ENCODE peak calls at places on chromosome 19, in five cellular contexts. One of them, this sample, is unnamed.

GRCh38 chr19:374183-374885 is 29.7 kb upstream of the MIER2 start:
- DNase-seq in activated CD4-positive, alpha-beta T cell treated with anti-CD3 and anti-CD28 coated beads, Interleukin-2, amount 50 U/mL, for 1 hour: no peak
- DNase-seq in stimulated activated CD8-positive, alpha-beta memory T cell treated with anti-CD3 and anti-CD28 coated beads, Interleukin-7, amount 100 ng/mL, for 48 hours: no peak
- DNase-seq in NCI-H510A treated with DMSO at 0.1 percent for 48 hours: peak; percentile 48
- DNase-seq in KBM-7: no peak
- DNase-seq in this sample: no peak

GRCh38 chr19:37920591-37921450 is 13.8 kb downstream of the SIPA1L3 start:
- DNase-seq in KBM-7: no peak
- DNase-seq in NCI-H510A treated with DMSO at 0.1 percent for 48 hours: peak; percentile 24
- DNase-seq in stimulated activated CD8-positive, alpha-beta memory T cell treated with anti-CD3 and anti-CD28 coated beads, Interleukin-7, amount 100 ng/mL, for 48 hours: no peak
- DNase-seq in activated CD4-positive, alpha-beta T cell treated with anti-CD3 and anti-CD28 coated beads, Interleukin-2, amount 50 U/mL, for 1 hour: no peak
- DNase-seq in this sample: no peak

GRCh38 chr19:8373867-8374813 is 10.2 kb downstream of the ANGPTL4 start:
- DNase-seq in stimulated activated CD8-positive, alpha-beta memory T cell treated with anti-CD3 and anti-CD28 coated beads, Interleukin-7, amount 100 ng/mL, for 48 hours: no peak
- DNase-seq in activated CD4-positive, alpha-beta T cell treated with anti-CD3 and anti-CD28 coated beads, Interleukin-2, amount 50 U/mL, for 1 hour: no peak
- DNase-seq in NCI-H510A treated with DMSO at 0.1 percent for 48 hours: no peak
- DNase-seq in KBM-7: no peak
- DNase-seq in this sample: no peak

GRCh38 chr19:1237754-1238372 is at the start of gene CBARP:
- DNase-seq in KBM-7: no peak
- DNase-seq in activated CD4-positive, alpha-beta T cell treated with anti-CD3 and anti-CD28 coated beads, Interleukin-2, amount 50 U/mL, for 1 hour: no peak
- DNase-seq in stimulated activated CD8-positive, alpha-beta memory T cell treated with anti-CD3 and anti-CD28 coated beads, Interleukin-7, amount 100 ng/mL, for 48 hours: no peak
- DNase-seq in NCI-H510A treated with DMSO at 0.1 percent for 48 hours: no peak
- DNase-seq in this sample: no peak

GRCh38 chr19:42096255-42096837 is 20.4 kb downstream of the ZNF574 start:
- DNase-seq in activated CD4-positive, alpha-beta T cell treated with anti-CD3 and anti-CD28 coated beads, Interleukin-2, amount 50 U/mL, for 1 hour: no peak
- DNase-seq in KBM-7: no peak
- DNase-seq in stimulated activated CD8-positive, alpha-beta memory T cell treated with anti-CD3 and anti-CD28 coated beads, Interleukin-7, amount 100 ng/mL, for 48 hours: no peak
- DNase-seq in NCI-H510A treated with DMSO at 0.1 percent for 48 hours: no peak
- DNase-seq in this sample: no peak

GRCh38 chr19:16265890-16266585 is 58.6 kb upstream of the KLF2 start:
- DNase-seq in NCI-H510A treated with DMSO at 0.1 percent for 48 hours: no peak
- DNase-seq in KBM-7: no peak
- DNase-seq in stimulated activated CD8-positive, alpha-beta memory T cell treated with anti-CD3 and anti-CD28 coated beads, Interleukin-7, amount 100 ng/mL, for 48 hours: no peak
- DNase-seq in activated CD4-positive, alpha-beta T cell treated with anti-CD3 and anti-CD28 coated beads, Interleukin-2, amount 50 U/mL, for 1 hour: no peak
- DNase-seq in this sample: no peak

GRCh38 chr19:42353341-42354015 is 28.0 kb downstream of the MEGF8 start:
- DNase-seq in KBM-7: no peak
- DNase-seq in activated CD4-positive, alpha-beta T cell treated with anti-CD3 and anti-CD28 coated beads, Interleukin-2, amount 50 U/mL, for 1 hour: no peak
- DNase-seq in stimulated activated CD8-positive, alpha-beta memory T cell treated with anti-CD3 and anti-CD28 coated beads, Interleukin-7, amount 100 ng/mL, for 48 hours: no peak
- DNase-seq in NCI-H510A treated with DMSO at 0.1 percent for 48 hours: no peak
- DNase-seq in this sample: no peak

GRCh38 chr19:8240274-8241229 is 31.4 kb downstream of the CERS4 start:
- DNase-seq in stimulated activated CD8-positive, alpha-beta memory T cell treated with anti-CD3 and anti-CD28 coated beads, Interleukin-7, amount 100 ng/mL, for 48 hours: peak; percentile 53
- DNase-seq in KBM-7: peak; percentile 96
- DNase-seq in activated CD4-positive, alpha-beta T cell treated with anti-CD3 and anti-CD28 coated beads, Interleukin-2, amount 50 U/mL, for 1 hour: peak; percentile 6
- DNase-seq in NCI-H510A treated with DMSO at 0.1 percent for 48 hours: no peak
- DNase-seq in this sample: peak; percentile 56

GRCh38 chr19:10701955-10702307 is 692 bp downstream of the QTRT1 start:
- DNase-seq in NCI-H510A treated with DMSO at 0.1 percent for 48 hours: peak; percentile 39
- DNase-seq in KBM-7: peak; percentile 74
- DNase-seq in stimulated activated CD8-positive, alpha-beta memory T cell treated with anti-CD3 and anti-CD28 coated beads, Interleukin-7, amount 100 ng/mL, for 48 hours: no peak
- DNase-seq in activated CD4-positive, alpha-beta T cell treated with anti-CD3 and anti-CD28 coated beads, Interleukin-2, amount 50 U/mL, for 1 hour: no peak
- DNase-seq in this sample: no peak

GRCh38 chr19:39251081-39251480 is 2.4 kb upstream of the IFNL4 start:
- DNase-seq in stimulated activated CD8-positive, alpha-beta memory T cell treated with anti-CD3 and anti-CD28 coated beads, Interleukin-7, amount 100 ng/mL, for 48 hours: no peak
- DNase-seq in activated CD4-positive, alpha-beta T cell treated with anti-CD3 and anti-CD28 coated beads, Interleukin-2, amount 50 U/mL, for 1 hour: no peak
- DNase-seq in NCI-H510A treated with DMSO at 0.1 percent for 48 hours: no peak
- DNase-seq in KBM-7: no peak
- DNase-seq in this sample: no peak

GRCh38 chr19:45935267-45935666 is 20.7 kb upstream of the NANOS2 start:
- DNase-seq in stimulated activated CD8-positive, alpha-beta memory T cell treated with anti-CD3 and anti-CD28 coated beads, Interleukin-7, amount 100 ng/mL, for 48 hours: no peak
- DNase-seq in NCI-H510A treated with DMSO at 0.1 percent for 48 hours: no peak
- DNase-seq in KBM-7: no peak
- DNase-seq in activated CD4-positive, alpha-beta T cell treated with anti-CD3 and anti-CD28 coated beads, Interleukin-2, amount 50 U/mL, for 1 hour: no peak
- DNase-seq in this sample: no peak

GRCh38 chr19:13995017-13995728 is 10.9 kb downstream of the RFX1 start:
- DNase-seq in activated CD4-positive, alpha-beta T cell treated with anti-CD3 and anti-CD28 coated beads, Interleukin-2, amount 50 U/mL, for 1 hour: no peak
- DNase-seq in NCI-H510A treated with DMSO at 0.1 percent for 48 hours: no peak
- DNase-seq in stimulated activated CD8-positive, alpha-beta memory T cell treated with anti-CD3 and anti-CD28 coated beads, Interleukin-7, amount 100 ng/mL, for 48 hours: no peak
- DNase-seq in KBM-7: no peak
- DNase-seq in this sample: no peak

GRCh38 chr19:33047422-33047821 is 17.3 kb downstream of the RHPN2 start:
- DNase-seq in stimulated activated CD8-positive, alpha-beta memory T cell treated with anti-CD3 and anti-CD28 coated beads, Interleukin-7, amount 100 ng/mL, for 48 hours: no peak
- DNase-seq in KBM-7: no peak
- DNase-seq in NCI-H510A treated with DMSO at 0.1 percent for 48 hours: no peak
- DNase-seq in activated CD4-positive, alpha-beta T cell treated with anti-CD3 and anti-CD28 coated beads, Interleukin-2, amount 50 U/mL, for 1 hour: no peak
- DNase-seq in this sample: no peak

GRCh38 chr19:49773663-49774305 is 7.0 kb downstream of the AP2A1 start:
- DNase-seq in NCI-H510A treated with DMSO at 0.1 percent for 48 hours: no peak
- DNase-seq in activated CD4-positive, alpha-beta T cell treated with anti-CD3 and anti-CD28 coated beads, Interleukin-2, amount 50 U/mL, for 1 hour: no peak
- DNase-seq in stimulated activated CD8-positive, alpha-beta memory T cell treated with anti-CD3 and anti-CD28 coated beads, Interleukin-7, amount 100 ng/mL, for 48 hours: no peak
- DNase-seq in KBM-7: no peak
- DNase-seq in this sample: no peak

GRCh38 chr19:15922021-15922420 is 12.3 kb downstream of the CYP4F11 start:
- DNase-seq in KBM-7: no peak
- DNase-seq in stimulated activated CD8-positive, alpha-beta memory T cell treated with anti-CD3 and anti-CD28 coated beads, Interleukin-7, amount 100 ng/mL, for 48 hours: no peak
- DNase-seq in NCI-H510A treated with DMSO at 0.1 percent for 48 hours: no peak
- DNase-seq in activated CD4-positive, alpha-beta T cell treated with anti-CD3 and anti-CD28 coated beads, Interleukin-2, amount 50 U/mL, for 1 hour: no peak
- DNase-seq in this sample: no peak

GRCh38 chr19:55528030-55528801 is 8.7 kb downstream of the SBK2 start:
- DNase-seq in stimulated activated CD8-positive, alpha-beta memory T cell treated with anti-CD3 and anti-CD28 coated beads, Interleukin-7, amount 100 ng/mL, for 48 hours: no peak
- DNase-seq in KBM-7: no peak
- DNase-seq in NCI-H510A treated with DMSO at 0.1 percent for 48 hours: peak; percentile 79
- DNase-seq in activated CD4-positive, alpha-beta T cell treated with anti-CD3 and anti-CD28 coated beads, Interleukin-2, amount 50 U/mL, for 1 hour: no peak
- DNase-seq in this sample: no peak

GRCh38 chr19:38543807-38544568 is 73.8 kb downstream of the MAP4K1 start:
- DNase-seq in NCI-H510A treated with DMSO at 0.1 percent for 48 hours: peak; percentile 51
- DNase-seq in KBM-7: peak; percentile 77
- DNase-seq in activated CD4-positive, alpha-beta T cell treated with anti-CD3 and anti-CD28 coated beads, Interleukin-2, amount 50 U/mL, for 1 hour: no peak
- DNase-seq in stimulated activated CD8-positive, alpha-beta memory T cell treated with anti-CD3 and anti-CD28 coated beads, Interleukin-7, amount 100 ng/mL, for 48 hours: no peak
- DNase-seq in this sample: peak; percentile 68

GRCh38 chr19:42367929-42368328 is 22.2 kb downstream of the CNFN start:
- DNase-seq in KBM-7: no peak
- DNase-seq in activated CD4-positive, alpha-beta T cell treated with anti-CD3 and anti-CD28 coated beads, Interleukin-2, amount 50 U/mL, for 1 hour: no peak
- DNase-seq in NCI-H510A treated with DMSO at 0.1 percent for 48 hours: no peak
- DNase-seq in stimulated activated CD8-positive, alpha-beta memory T cell treated with anti-CD3 and anti-CD28 coated beads, Interleukin-7, amount 100 ng/mL, for 48 hours: no peak
- DNase-seq in this sample: no peak

GRCh38 chr19:1155352-1156304 is 18.4 kb downstream of the SBNO2 start:
- DNase-seq in KBM-7: no peak
- DNase-seq in stimulated activated CD8-positive, alpha-beta memory T cell treated with anti-CD3 and anti-CD28 coated beads, Interleukin-7, amount 100 ng/mL, for 48 hours: no peak
- DNase-seq in NCI-H510A treated with DMSO at 0.1 percent for 48 hours: no peak
- DNase-seq in activated CD4-positive, alpha-beta T cell treated with anti-CD3 and anti-CD28 coated beads, Interleukin-2, amount 50 U/mL, for 1 hour: no peak
- DNase-seq in this sample: no peak

GRCh38 chr19:34676697-34677385 is at the start of gene SCGB2B2:
- DNase-seq in stimulated activated CD8-positive, alpha-beta memory T cell treated with anti-CD3 and anti-CD28 coated beads, Interleukin-7, amount 100 ng/mL, for 48 hours: peak; percentile 26
- DNase-seq in activated CD4-positive, alpha-beta T cell treated with anti-CD3 and anti-CD28 coated beads, Interleukin-2, amount 50 U/mL, for 1 hour: peak; percentile 76
- DNase-seq in NCI-H510A treated with DMSO at 0.1 percent for 48 hours: peak; percentile 57
- DNase-seq in KBM-7: no peak
- DNase-seq in this sample: peak; percentile 70

GRCh38 chr19:48836089-48837017 is at the start of gene HSD17B14:
- DNase-seq in KBM-7: no peak
- DNase-seq in stimulated activated CD8-positive, alpha-beta memory T cell treated with anti-CD3 and anti-CD28 coated beads, Interleukin-7, amount 100 ng/mL, for 48 hours: no peak
- DNase-seq in activated CD4-positive, alpha-beta T cell treated with anti-CD3 and anti-CD28 coated beads, Interleukin-2, amount 50 U/mL, for 1 hour: no peak
- DNase-seq in NCI-H510A treated with DMSO at 0.1 percent for 48 hours: peak; percentile 50
- DNase-seq in this sample: no peak

GRCh38 chr19:1170938-1171754 is 2.9 kb downstream of the SBNO2 start:
- DNase-seq in stimulated activated CD8-positive, alpha-beta memory T cell treated with anti-CD3 and anti-CD28 coated beads, Interleukin-7, amount 100 ng/mL, for 48 hours: no peak
- DNase-seq in NCI-H510A treated with DMSO at 0.1 percent for 48 hours: no peak
- DNase-seq in KBM-7: no peak
- DNase-seq in activated CD4-positive, alpha-beta T cell treated with anti-CD3 and anti-CD28 coated beads, Interleukin-2, amount 50 U/mL, for 1 hour: no peak
- DNase-seq in this sample: no peak

GRCh38 chr19:36222503-36222902 is 7.6 kb downstream of the ZNF146 start:
- DNase-seq in KBM-7: no peak
- DNase-seq in NCI-H510A treated with DMSO at 0.1 percent for 48 hours: no peak
- DNase-seq in activated CD4-positive, alpha-beta T cell treated with anti-CD3 and anti-CD28 coated beads, Interleukin-2, amount 50 U/mL, for 1 hour: no peak
- DNase-seq in stimulated activated CD8-positive, alpha-beta memory T cell treated with anti-CD3 and anti-CD28 coated beads, Interleukin-7, amount 100 ng/mL, for 48 hours: no peak
- DNase-seq in this sample: no peak

GRCh38 chr19:46896076-46896794 is 35.4 kb downstream of the ARHGAP35 start:
- DNase-seq in stimulated activated CD8-positive, alpha-beta memory T cell treated with anti-CD3 and anti-CD28 coated beads, Interleukin-7, amount 100 ng/mL, for 48 hours: no peak
- DNase-seq in KBM-7: no peak
- DNase-seq in activated CD4-positive, alpha-beta T cell treated with anti-CD3 and anti-CD28 coated beads, Interleukin-2, amount 50 U/mL, for 1 hour: no peak
- DNase-seq in NCI-H510A treated with DMSO at 0.1 percent for 48 hours: peak; percentile 55
- DNase-seq in this sample: no peak

GRCh38 chr19:6372594-6373095 is at the start of gene ALKBH7:
- DNase-seq in activated CD4-positive, alpha-beta T cell treated with anti-CD3 and anti-CD28 coated beads, Interleukin-2, amount 50 U/mL, for 1 hour: peak; percentile 93
- DNase-seq in stimulated activated CD8-positive, alpha-beta memory T cell treated with anti-CD3 and anti-CD28 coated beads, Interleukin-7, amount 100 ng/mL, for 48 hours: peak; percentile 82
- DNase-seq in KBM-7: peak; percentile 99
- DNase-seq in NCI-H510A treated with DMSO at 0.1 percent for 48 hours: peak; percentile 99
- DNase-seq in this sample: peak; percentile 100

GRCh38 chr19:5964816-5965565 is 12.9 kb downstream of the RANBP3 start:
- DNase-seq in activated CD4-positive, alpha-beta T cell treated with anti-CD3 and anti-CD28 coated beads, Interleukin-2, amount 50 U/mL, for 1 hour: no peak
- DNase-seq in stimulated activated CD8-positive, alpha-beta memory T cell treated with anti-CD3 and anti-CD28 coated beads, Interleukin-7, amount 100 ng/mL, for 48 hours: no peak
- DNase-seq in KBM-7: no peak
- DNase-seq in NCI-H510A treated with DMSO at 0.1 percent for 48 hours: no peak
- DNase-seq in this sample: no peak

GRCh38 chr19:48085077-48085476 is 25.5 kb downstream of the PLA2G4C start:
- DNase-seq in KBM-7: no peak
- DNase-seq in activated CD4-positive, alpha-beta T cell treated with anti-CD3 and anti-CD28 coated beads, Interleukin-2, amount 50 U/mL, for 1 hour: no peak
- DNase-seq in NCI-H510A treated with DMSO at 0.1 percent for 48 hours: no peak
- DNase-seq in stimulated activated CD8-positive, alpha-beta memory T cell treated with anti-CD3 and anti-CD28 coated beads, Interleukin-7, amount 100 ng/mL, for 48 hours: no peak
- DNase-seq in this sample: no peak

GRCh38 chr19:50058425-50058824 is 32.6 kb downstream of the ZNF473 start:
- DNase-seq in KBM-7: no peak
- DNase-seq in NCI-H510A treated with DMSO at 0.1 percent for 48 hours: no peak
- DNase-seq in stimulated activated CD8-positive, alpha-beta memory T cell treated with anti-CD3 and anti-CD28 coated beads, Interleukin-7, amount 100 ng/mL, for 48 hours: no peak
- DNase-seq in activated CD4-positive, alpha-beta T cell treated with anti-CD3 and anti-CD28 coated beads, Interleukin-2, amount 50 U/mL, for 1 hour: no peak
- DNase-seq in this sample: no peak

GRCh38 chr19:17471410-17472125 is 1.2 kb downstream of the SLC27A1 start:
- DNase-seq in NCI-H510A treated with DMSO at 0.1 percent for 48 hours: no peak
- DNase-seq in stimulated activated CD8-positive, alpha-beta memory T cell treated with anti-CD3 and anti-CD28 coated beads, Interleukin-7, amount 100 ng/mL, for 48 hours: no peak
- DNase-seq in activated CD4-positive, alpha-beta T cell treated with anti-CD3 and anti-CD28 coated beads, Interleukin-2, amount 50 U/mL, for 1 hour: no peak
- DNase-seq in KBM-7: no peak
- DNase-seq in this sample: no peak

GRCh38 chr19:7975037-7975436 is 30.4 kb downstream of the ELAVL1 start:
- DNase-seq in KBM-7: no peak
- DNase-seq in stimulated activated CD8-positive, alpha-beta memory T cell treated with anti-CD3 and anti-CD28 coated beads, Interleukin-7, amount 100 ng/mL, for 48 hours: no peak
- DNase-seq in activated CD4-positive, alpha-beta T cell treated with anti-CD3 and anti-CD28 coated beads, Interleukin-2, amount 50 U/mL, for 1 hour: no peak
- DNase-seq in NCI-H510A treated with DMSO at 0.1 percent for 48 hours: no peak
- DNase-seq in this sample: no peak

GRCh38 chr19:49999371-50000010 is 25.7 kb downstream of the VRK3 start:
- DNase-seq in activated CD4-positive, alpha-beta T cell treated with anti-CD3 and anti-CD28 coated beads, Interleukin-2, amount 50 U/mL, for 1 hour: no peak
- DNase-seq in stimulated activated CD8-positive, alpha-beta memory T cell treated with anti-CD3 and anti-CD28 coated beads, Interleukin-7, amount 100 ng/mL, for 48 hours: no peak
- DNase-seq in KBM-7: no peak
- DNase-seq in NCI-H510A treated with DMSO at 0.1 percent for 48 hours: no peak
- DNase-seq in this sample: no peak

GRCh38 chr19:54792814-54793213 is 10.6 kb upstream of the KIR2DL4 start:
- DNase-seq in NCI-H510A treated with DMSO at 0.1 percent for 48 hours: no peak
- DNase-seq in activated CD4-positive, alpha-beta T cell treated with anti-CD3 and anti-CD28 coated beads, Interleukin-2, amount 50 U/mL, for 1 hour: no peak
- DNase-seq in KBM-7: no peak
- DNase-seq in stimulated activated CD8-positive, alpha-beta memory T cell treated with anti-CD3 and anti-CD28 coated beads, Interleukin-7, amount 100 ng/mL, for 48 hours: no peak
- DNase-seq in this sample: no peak

GRCh38 chr19:6378498-6378897 is 2.8 kb upstream of the PSPN start:
- DNase-seq in NCI-H510A treated with DMSO at 0.1 percent for 48 hours: no peak
- DNase-seq in stimulated activated CD8-positive, alpha-beta memory T cell treated with anti-CD3 and anti-CD28 coated beads, Interleukin-7, amount 100 ng/mL, for 48 hours: no peak
- DNase-seq in KBM-7: no peak
- DNase-seq in activated CD4-positive, alpha-beta T cell treated with anti-CD3 and anti-CD28 coated beads, Interleukin-2, amount 50 U/mL, for 1 hour: no peak
- DNase-seq in this sample: no peak

GRCh38 chr19:8308891-8309291 is 733 bp upstream of the CD320 start:
- DNase-seq in activated CD4-positive, alpha-beta T cell treated with anti-CD3 and anti-CD28 coated beads, Interleukin-2, amount 50 U/mL, for 1 hour: no peak
- DNase-seq in NCI-H510A treated with DMSO at 0.1 percent for 48 hours: no peak
- DNase-seq in stimulated activated CD8-positive, alpha-beta memory T cell treated with anti-CD3 and anti-CD28 coated beads, Interleukin-7, amount 100 ng/mL, for 48 hours: no peak
- DNase-seq in KBM-7: no peak
- DNase-seq in this sample: no peak

GRCh38 chr19:1373042-1373533 is 10.6 kb upstream of the NDUFS7 start:
- DNase-seq in stimulated activated CD8-positive, alpha-beta memory T cell treated with anti-CD3 and anti-CD28 coated beads, Interleukin-7, amount 100 ng/mL, for 48 hours: no peak
- DNase-seq in KBM-7: no peak
- DNase-seq in NCI-H510A treated with DMSO at 0.1 percent for 48 hours: no peak
- DNase-seq in activated CD4-positive, alpha-beta T cell treated with anti-CD3 and anti-CD28 coated beads, Interleukin-2, amount 50 U/mL, for 1 hour: no peak
- DNase-seq in this sample: no peak

GRCh38 chr19:12840091-12841079 is 2.1 kb downstream of the MAST1 start:
- DNase-seq in NCI-H510A treated with DMSO at 0.1 percent for 48 hours: no peak
- DNase-seq in KBM-7: peak; percentile 69
- DNase-seq in stimulated activated CD8-positive, alpha-beta memory T cell treated with anti-CD3 and anti-CD28 coated beads, Interleukin-7, amount 100 ng/mL, for 48 hours: no peak
- DNase-seq in activated CD4-positive, alpha-beta T cell treated with anti-CD3 and anti-CD28 coated beads, Interleukin-2, amount 50 U/mL, for 1 hour: peak; percentile 32
- DNase-seq in this sample: no peak

GRCh38 chr19:10478476-10478875 is 24.7 kb downstream of the KEAP1 start:
- DNase-seq in NCI-H510A treated with DMSO at 0.1 percent for 48 hours: no peak
- DNase-seq in stimulated activated CD8-positive, alpha-beta memory T cell treated with anti-CD3 and anti-CD28 coated beads, Interleukin-7, amount 100 ng/mL, for 48 hours: no peak
- DNase-seq in activated CD4-positive, alpha-beta T cell treated with anti-CD3 and anti-CD28 coated beads, Interleukin-2, amount 50 U/mL, for 1 hour: no peak
- DNase-seq in KBM-7: no peak
- DNase-seq in this sample: no peak